ENCODE peak calls at places on chromosomes 2 and 18, in six cellular contexts. Z is stimulated activated CD4-positive, alpha-beta T cell treated with anti-CD3 and anti-CD28 coated beads, TNF-alpha, amount 100 ng/mL, for 48 hours; Q is NCI-H345; U is activated T-helper 1 cell treated with anti-CD3 and anti-CD28 coated beads, Interleukin-2, amount 50 U/mL, for 16 hours; N is thoracic aorta; F is breast epithelium. P is an unnamed sample.

GRCh38 chr18:23237524-23238151 is 102.4 kb downstream of the CABLES1 start:
- DNase-seq in Z (peak), Q (no peak), U (no peak), N (peak), F (peak), P (no peak)

GRCh38 chr2:223856584-223856983 is 19.2 kb upstream of the AP1S3 start:
- DNase-seq in Z (no peak), Q (no peak), U (no peak), N (no peak), F (no peak), P (no peak)

GRCh38 chr2:133773862-133774674 is 205.8 kb upstream of the NCKAP5 start:
- DNase-seq in Z (no peak), Q (no peak), U (no peak), N (no peak), F (peak), P (no peak)

GRCh38 chr2:226423498-226423960 is 376.1 kb downstream of the IRS1 start:
- DNase-seq in Z (peak), Q (no peak), U (peak), N (no peak), F (peak), P (no peak)

GRCh38 chr2:42786561-42787345 is 5.6 kb downstream of the HAAO start:
- DNase-seq in Z (no peak), Q (no peak), U (no peak), N (no peak), F (no peak), P (no peak)

GRCh38 chr2:113102133-113102532 is 25.3 kb upstream of the IL1RN start:
- DNase-seq in Z (no peak), Q (no peak), U (no peak), N (no peak), F (no peak), P (no peak)

GRCh38 chr18:79395308-79395640 is 456 bp upstream of the NFATC1 start:
- DNase-seq in Z (no peak), Q (no peak), U (no peak), N (no peak), F (no peak), P (no peak)

GRCh38 chr18:76518543-76519155 is 23.6 kb upstream of the ZNF516 start:
- DNase-seq in Z (no peak), Q (peak), U (no peak), N (no peak), F (no peak), P (peak)

GRCh38 chr2:241799522-241800197 is 9.3 kb upstream of the NEU4 start:
- DNase-seq in Z (no peak), Q (no peak), U (peak), N (no peak), F (no peak), P (no peak)

GRCh38 chr2:222904557-222905258 is 43.9 kb downstream of the ACSL3 start:
- DNase-seq in Z (no peak), Q (no peak), U (no peak), N (no peak), F (no peak), P (no peak)

GRCh38 chr18:6374340-6374739 is 40.4 kb downstream of the L3MBTL4 start:
- DNase-seq in Z (no peak), Q (peak), U (no peak), N (no peak), F (no peak), P (peak)

GRCh38 chr2:197010200-197011020 is 83.9 kb upstream of the PGAP1 start:
- DNase-seq in Z (no peak), Q (no peak), U (no peak), N (no peak), F (no peak), P (no peak)

GRCh38 chr18:24560511-24560981 is 100.1 kb downstream of the HRH4 start:
- DNase-seq in Z (no peak), Q (no peak), U (no peak), N (no peak), F (no peak), P (no peak)

GRCh38 chr2:41937464-41937861 is 110.4 kb upstream of the PKDCC start:
- DNase-seq in Z (no peak), Q (no peak), U (no peak), N (no peak), F (no peak), P (no peak)

GRCh38 chr2:51997571-51997970 is 965.6 kb upstream of the NRXN1 start:
- DNase-seq in Z (no peak), Q (no peak), U (no peak), N (no peak), F (no peak), P (peak)

GRCh38 chr2:29000481-29000880 is 19.4 kb downstream of the TOGARAM2 start:
- DNase-seq in Z (no peak), Q (no peak), U (no peak), N (no peak), F (no peak), P (no peak)

GRCh38 chr2:239531456-239532304 is 130.9 kb upstream of the HDAC4 start:
- DNase-seq in Z (no peak), Q (peak), U (no peak), N (no peak), F (no peak), P (no peak)

GRCh38 chr18:56727399-56727798 is 76.2 kb downstream of the WDR7 start:
- DNase-seq in Z (no peak), Q (no peak), U (no peak), N (no peak), F (no peak), P (no peak)

P was measured in NCI-H2081.